ENCODE peak calls at places on chromosome 7, in four cellular contexts. L is GM20000, U is A549, H is neural crest cell. S is an unnamed sample.

GRCh38 chr7:121398246-121398645 is 2.1 kb upstream of the FAM3C start:
- DNase-seq in L (no peak), H (no peak), U (peak; percentile 59), S (no peak)

GRCh38 chr7:3082831-3083230 is 39.2 kb upstream of the CARD11 start:
- DNase-seq in U (peak; percentile 26), H (no peak), L (no peak), S (no peak)

GRCh38 chr7:47941136-47941844 is 7.0 kb downstream of the PKD1L1 start:
- DNase-seq in L (no peak), H (no peak), U (no peak), S (no peak)

GRCh38 chr7:8627322-8627721 is 193.9 kb downstream of the NXPH1 start:
- DNase-seq in H (no peak), U (no peak), L (no peak), S (no peak)

GRCh38 chr7:149833495-149834130 is 4.6 kb upstream of the ZNF862 start:
- DNase-seq in H (no peak), U (no peak), L (no peak), S (no peak)

GRCh38 chr7:26348987-26349809 is 57.5 kb downstream of the SNX10 start:
- DNase-seq in L (no peak), U (no peak), H (no peak), S (no peak)

GRCh38 chr7:12759112-12759511 is 71.7 kb downstream of the ARL4A start:
- DNase-seq in H (no peak), L (no peak), U (peak; percentile 34), S (no peak)

GRCh38 chr7:21450876-21451275 is 23.0 kb downstream of the SP4 start:
- DNase-seq in H (no peak), L (no peak), U (no peak), S (no peak)

GRCh38 chr7:74454948-74455804 is 1.5 kb downstream of the GTF2IRD1 start:
- DNase-seq in U (no peak), H (no peak), L (no peak), S (no peak)

GRCh38 chr7:134741901-134742635 is 37.4 kb upstream of the CALD1 start:
- DNase-seq in U (no peak), L (no peak), H (no peak), S (no peak)

GRCh38 chr7:158487546-158488224 is 99.9 kb downstream of the PTPRN2 start:
- DNase-seq in U (no peak), L (no peak), H (no peak), S (no peak)

GRCh38 chr7:22662490-22663145 is 64.4 kb upstream of the IL6 start:
- DNase-seq in L (peak; percentile 28), U (no peak), H (no peak), S (no peak)

GRCh38 chr7:120920588-120920987 is 30.0 kb upstream of the ING3 start:
- DNase-seq in U (no peak), H (no peak), L (no peak), S (no peak)

GRCh38 chr7:6106140-6106904 is 75.1 kb downstream of the ANKRD61 start:
- DNase-seq in L (no peak), U (peak; percentile 78), H (no peak), S (no peak)

GRCh38 chr7:9023895-9024294 is 590.5 kb downstream of the NXPH1 start:
- DNase-seq in H (no peak), L (no peak), U (no peak), S (no peak)

GRCh38 chr7:64516451-64516850 is 46.4 kb downstream of the ZNF680 start:
- DNase-seq in H (no peak), L (no peak), U (no peak), S (no peak)

GRCh38 chr7:21850531-21851285 is 95.0 kb downstream of the CDCA7L start:
- DNase-seq in U (no peak), H (no peak), L (no peak), S (no peak)

GRCh38 chr7:29123611-29124190 is 22.6 kb downstream of the CPVL start:
- DNase-seq in L (no peak), H (no peak), U (no peak), S (no peak)

GRCh38 chr7:22827563-22827962 is 4.9 kb upstream of the TOMM7 start:
- DNase-seq in U (no peak), H (no peak), L (no peak), S (no peak)

GRCh38 chr7:102021841-102022618 is 204.6 kb downstream of the CUX1 start:
- DNase-seq in L (no peak), U (no peak), H (no peak), S (no peak)

GRCh38 chr7:25857376-25858067 is 294.5 kb upstream of the NFE2L3 start:
- DNase-seq in H (peak; percentile 20), L (no peak), U (peak; percentile 61), S (no peak)

GRCh38 chr7:24718977-24719491 is 38.2 kb downstream of the GSDME start:
- DNase-seq in U (no peak), H (no peak), L (peak; percentile 54), S (peak; percentile 70)

GRCh38 chr7:41415051-41415450 is 287.8 kb downstream of the INHBA start:
- DNase-seq in H (no peak), L (no peak), U (no peak), S (no peak)

GRCh38 chr7:28411876-28412662 is at the start of gene CREB5:
- DNase-seq in L (peak; percentile 34), H (no peak), U (peak; percentile 45), S (no peak)

GRCh38 chr7:118872568-118872967 is 648.1 kb downstream of the ANKRD7 start:
- DNase-seq in U (peak; percentile 2), L (no peak), H (no peak), S (no peak)

GRCh38 chr7:142855401-142855743 is 496 bp downstream of the EPHB6 start:
- DNase-seq in U (no peak), L (no peak), H (no peak), S (no peak)

GRCh38 chr7:137771273-137771672 is 75.5 kb downstream of the DGKI start:
- DNase-seq in U (no peak), L (no peak), H (no peak), S (no peak)

GRCh38 chr7:98191668-98192431 is 19.4 kb upstream of the BHLHA15 start:
- DNase-seq in H (no peak), U (no peak), L (no peak), S (no peak)

GRCh38 chr7:151313857-151314256 is 27.8 kb upstream of the NUB1 start:
- DNase-seq in L (no peak), H (no peak), U (no peak), S (no peak)

GRCh38 chr7:24548390-24548789 is 24.9 kb upstream of the PALS2 start:
- DNase-seq in H (no peak), U (no peak), L (no peak), S (no peak)

GRCh38 chr7:94252124-94252523 is 142.6 kb upstream of the COL1A2 start:
- DNase-seq in H (no peak), L (no peak), U (no peak), S (no peak)

GRCh38 chr7:2802504-2803341 is 41.4 kb downstream of the GNA12 start:
- DNase-seq in L (no peak), U (peak; percentile 74), H (no peak), S (no peak)

GRCh38 chr7:87875151-87876039 is 765 bp downstream of the SLC25A40 start:
- DNase-seq in L (peak; percentile 36), U (peak; percentile 18), H (peak; percentile 55), S (no peak)

GRCh38 chr7:148747274-148747673 is 48.6 kb downstream of the CUL1 start:
- DNase-seq in H (no peak), U (peak; percentile 22), L (no peak), S (no peak)

DNA sequence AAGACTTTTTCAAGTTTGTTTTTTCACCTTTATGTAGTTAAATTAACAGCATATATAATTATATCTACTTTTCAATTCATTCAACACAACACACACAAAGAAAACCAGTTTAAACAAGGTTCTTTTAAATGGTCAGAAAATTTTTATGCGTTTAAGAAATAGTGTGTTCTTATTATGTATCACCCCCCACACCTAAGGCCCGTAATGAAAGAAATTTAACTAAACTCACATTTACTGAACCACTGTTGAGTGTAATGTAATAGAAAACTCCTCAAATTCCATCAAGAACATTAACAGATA is 19.0 kb upstream of the ITGB8 start:
- DNase-seq in L (no peak), H (no peak), U (no peak), S (no peak)
- TF ChIP-seq CTCF in L (no peak), H (peak; percentile 13), U (no peak), S (no peak)

DNA sequence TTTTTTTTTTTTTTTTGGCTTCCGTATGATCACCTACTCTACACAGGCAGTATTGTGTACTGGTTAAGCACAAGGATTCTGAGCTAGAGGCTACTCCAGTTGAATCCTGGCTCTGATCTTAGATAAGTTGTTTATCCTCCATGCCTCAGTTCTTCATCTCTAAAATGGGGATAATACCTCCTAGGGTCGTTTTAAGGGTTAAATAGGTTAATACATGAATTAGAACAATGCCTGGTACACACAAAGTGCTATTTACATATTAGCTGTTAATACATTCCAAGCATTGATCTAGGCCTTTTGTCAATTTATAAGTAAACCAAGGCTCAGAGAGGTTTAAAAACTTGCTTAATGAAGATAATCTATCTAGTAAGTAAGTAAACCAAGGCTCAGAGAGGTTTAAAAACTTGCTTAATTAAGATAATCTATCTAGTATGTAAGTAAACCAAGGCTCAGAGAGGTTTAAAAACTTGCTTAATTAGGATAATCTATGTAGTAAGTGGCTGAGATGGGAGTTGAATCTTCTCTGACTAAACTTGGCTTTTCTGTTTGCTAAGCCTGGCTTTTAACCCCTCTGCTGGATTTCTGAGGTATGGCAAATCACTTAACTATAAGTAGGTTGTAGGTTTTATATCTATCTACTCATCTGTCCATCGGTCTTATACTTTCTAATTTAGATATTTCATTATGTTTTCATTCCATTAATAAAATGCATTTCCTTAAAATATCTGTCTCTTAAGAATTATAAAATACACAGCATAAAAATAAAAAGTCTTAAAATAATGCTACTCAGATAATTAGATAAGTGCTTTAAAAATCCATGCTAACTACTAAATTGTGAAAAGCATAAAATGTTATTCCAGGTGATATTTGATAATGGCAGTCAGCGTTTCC is 59.2 kb downstream of the ST7 start:
- DNase-seq in U (peak; percentile 57), L (no peak), H (no peak), S (peak; percentile 29)
- TF ChIP-seq CTCF in U (peak; percentile 38), L (no peak), H (peak; percentile 56), S (peak; percentile 36)

GRCh38 chr7:50976064-50976463 is 193.4 kb upstream of the GRB10 start:
- DNase-seq in U (no peak), L (no peak), H (no peak), S (no peak)

GRCh38 chr7:50982626-50983025 is 199.9 kb upstream of the GRB10 start:
- DNase-seq in U (peak; percentile 16), H (no peak), L (no peak), S (no peak)

GRCh38 chr7:50978633-50979215 is 196.0 kb upstream of the GRB10 start:
- DNase-seq in U (peak; percentile 35), H (no peak), L (no peak), S (no peak)

GRCh38 chr7:50981743-50982142 is 199.0 kb upstream of the GRB10 start:
- DNase-seq in U (no peak), L (no peak), H (no peak), S (no peak)
- TF ChIP-seq CTCF in U (no peak), L (no peak), H (no peak), S (no peak)

GRCh38 chr7:15389073-15389472 is 172.7 kb downstream of the AGMO start:
- DNase-seq in U (no peak), H (no peak), L (no peak), S (no peak)
- TF ChIP-seq CTCF in U (no peak), H (no peak), L (no peak), S (no peak)

GRCh38 chr7:140230862-140231778 is 54.3 kb upstream of the KDM7A start:
- DNase-seq in U (peak; percentile 44), L (peak; percentile 55), H (peak; percentile 45), S (peak; percentile 38)
- TF ChIP-seq CTCF in U (no peak), L (no peak), H (no peak), S (no peak)

S was measured in GM10248.